ENCODE peak calls at places on chromosomes 3 and 15, in five cellular contexts. Q is activated CD4-positive, alpha-beta T cell treated with anti-CD3 and anti-CD28 coated beads, Interleukin-2, amount 50 U/mL, for 24 hours; H is HT-29; M is activated T-helper 9 cell treated with anti-CD3 and anti-CD28 coated beads, Interleukin-2, amount 50 U/mL, for 16 hours; G is T-helper 2 cell. C is an unnamed sample.

GRCh38 chr3:58607816-58608215 is 30.6 kb upstream of the FAM107A start:
- DNase-seq in G (no peak), M (no peak), Q (no peak), H (no peak), C (no peak)

GRCh38 chr15:68994149-68994548 is 20.3 kb upstream of the NOX5 start:
- DNase-seq in M (no peak), Q (no peak), H (no peak), G (no peak), C (no peak)

GRCh38 chr3:45647148-45647619 is 42.0 kb upstream of the SACM1L start:
- DNase-seq in M (no peak), H (peak; percentile 52), G (no peak), Q (no peak), C (peak; percentile 50)

GRCh38 chr3:171000281-171000680 is 26.2 kb downstream of the SLC2A2 start:
- DNase-seq in G (no peak), Q (no peak), M (no peak), H (no peak), C (no peak)

GRCh38 chr3:99683876-99684275 is 45.5 kb downstream of the COL8A1 start:
- DNase-seq in Q (no peak), H (no peak), M (no peak), G (no peak), C (no peak)

GRCh38 chr15:85402195-85402921 is 22.0 kb downstream of the AKAP13 start:
- DNase-seq in G (no peak), M (no peak), H (no peak), Q (no peak), C (no peak)

GRCh38 chr3:82274897-82275296 is 513.5 kb upstream of the GBE1 start:
- DNase-seq in Q (no peak), M (no peak), G (no peak), H (no peak), C (no peak)

GRCh38 chr15:43187544-43188155 is 2.4 kb downstream of the CCNDBP1 start:
- DNase-seq in H (peak; percentile 52), Q (no peak), M (no peak), G (no peak), C (peak; percentile 63)

GRCh38 chr3:14608298-14608697 is 43.3 kb upstream of the CCDC174 start:
- DNase-seq in H (no peak), M (no peak), Q (no peak), G (no peak), C (no peak)

GRCh38 chr3:117409701-117410459 is 700.3 kb downstream of the TUSC7 start:
- DNase-seq in G (no peak), H (no peak), Q (no peak), M (no peak), C (no peak)

GRCh38 chr3:196506687-196507086 is 3.1 kb upstream of the RNF168 start:
- DNase-seq in M (no peak), H (no peak), G (no peak), Q (no peak), C (no peak)

GRCh38 chr15:67146214-67146613 is 80.8 kb downstream of the SMAD3 start:
- DNase-seq in G (no peak), Q (no peak), M (no peak), H (peak; percentile 61), C (peak; percentile 47)

GRCh38 chr15:70494861-70495571 is 268.3 kb downstream of the UACA start:
- DNase-seq in Q (no peak), H (peak; percentile 90), M (no peak), G (no peak), C (peak; percentile 94)

GRCh38 chr15:91678003-91678402 is 175.5 kb upstream of the SLCO3A1 start:
- DNase-seq in M (no peak), Q (no peak), G (no peak), H (no peak), C (no peak)

GRCh38 chr3:77147836-77148578 is 108.1 kb downstream of the ROBO2 start:
- DNase-seq in M (no peak), G (no peak), H (no peak), Q (no peak), C (peak; percentile 17)

GRCh38 chr3:71854096-71854495 is 69.1 kb upstream of the PROK2 start:
- DNase-seq in G (no peak), H (no peak), Q (no peak), M (no peak), C (no peak)

GRCh38 chr3:46092704-46093085 is 65.4 kb upstream of the XCR1 start:
- DNase-seq in M (no peak), H (no peak), G (no peak), Q (no peak), C (no peak)

C was measured in LoVo.